ENCODE peak calls at places on chromosomes 5 and 9, in seven cellular contexts. X is HepG2, J is prostate gland, A is GM23338, E is sigmoid colon, F is SK-N-MC, Z is HCT116. M is an unnamed sample.

GRCh38 chr9:22454021-22454420 is 7.4 kb downstream of the DMRTA1 start:
- DNase-seq in X (no peak), J (no peak), A (no peak), E (no peak), F (no peak), Z (no peak), M (no peak)

GRCh38 chr5:178839319-178839704 is 20.4 kb upstream of the ZNF354B start:
- DNase-seq in X (peak), J (peak), A (peak), E (no peak), F (no peak), Z (peak), M (peak)

GRCh38 chr5:179793470-179794139 is at the start of gene LTC4S:
- DNase-seq in X (no peak), J (peak), A (no peak), E (peak), F (no peak), Z (no peak), M (peak)

GRCh38 chr5:137923856-137924255 is 34.6 kb downstream of the PKD2L2 start:
- DNase-seq in X (no peak), J (no peak), A (peak), E (no peak), F (no peak), Z (no peak), M (no peak)

GRCh38 chr9:125246261-125246667 is 5.1 kb upstream of the HSPA5 start:
- DNase-seq in X (no peak), J (no peak), A (no peak), E (no peak), F (no peak), Z (no peak), M (no peak)

GRCh38 chr5:84961903-84962302 is 577.2 kb upstream of the EDIL3 start:
- DNase-seq in X (no peak), J (no peak), A (no peak), E (no peak), F (no peak), Z (no peak), M (no peak)

GRCh38 chr9:121857941-121858340 is 206.5 kb downstream of the DAB2IP start:
- DNase-seq in X (no peak), J (no peak), A (no peak), E (no peak), F (no peak), Z (no peak), M (no peak)

GRCh38 chr5:98179791-98180755 is 593.4 kb upstream of the RGMB start:
- DNase-seq in X (no peak), J (no peak), A (no peak), E (no peak), F (no peak), Z (no peak), M (no peak)

GRCh38 chr9:123073441-123073840 is 40.0 kb downstream of the GPR21 start:
- DNase-seq in X (no peak), J (no peak), A (peak), E (no peak), F (no peak), Z (no peak), M (no peak)

GRCh38 chr9:33166263-33167083 is 663 bp downstream of the B4GALT1 start:
- DNase-seq in X (no peak), J (no peak), A (peak), E (peak), F (no peak), Z (no peak), M (no peak)

GRCh38 chr9:125886365-125886764 is 139.2 kb downstream of the PBX3 start:
- DNase-seq in X (no peak), J (no peak), A (no peak), E (no peak), F (no peak), Z (no peak), M (no peak)

GRCh38 chr5:102860035-102860434 is 104.9 kb downstream of the PAM start:
- DNase-seq in X (no peak), J (no peak), A (no peak), E (no peak), F (no peak), Z (no peak), M (no peak)

GRCh38 chr5:53017383-53017782 is 28.2 kb downstream of the ITGA2 start:
- DNase-seq in X (no peak), J (no peak), A (no peak), E (no peak), F (no peak), Z (no peak), M (no peak)

GRCh38 chr5:107893642-107894041 is 222.9 kb upstream of the EFNA5 start:
- DNase-seq in X (no peak), J (no peak), A (no peak), E (no peak), F (no peak), Z (peak), M (peak)

DNA sequence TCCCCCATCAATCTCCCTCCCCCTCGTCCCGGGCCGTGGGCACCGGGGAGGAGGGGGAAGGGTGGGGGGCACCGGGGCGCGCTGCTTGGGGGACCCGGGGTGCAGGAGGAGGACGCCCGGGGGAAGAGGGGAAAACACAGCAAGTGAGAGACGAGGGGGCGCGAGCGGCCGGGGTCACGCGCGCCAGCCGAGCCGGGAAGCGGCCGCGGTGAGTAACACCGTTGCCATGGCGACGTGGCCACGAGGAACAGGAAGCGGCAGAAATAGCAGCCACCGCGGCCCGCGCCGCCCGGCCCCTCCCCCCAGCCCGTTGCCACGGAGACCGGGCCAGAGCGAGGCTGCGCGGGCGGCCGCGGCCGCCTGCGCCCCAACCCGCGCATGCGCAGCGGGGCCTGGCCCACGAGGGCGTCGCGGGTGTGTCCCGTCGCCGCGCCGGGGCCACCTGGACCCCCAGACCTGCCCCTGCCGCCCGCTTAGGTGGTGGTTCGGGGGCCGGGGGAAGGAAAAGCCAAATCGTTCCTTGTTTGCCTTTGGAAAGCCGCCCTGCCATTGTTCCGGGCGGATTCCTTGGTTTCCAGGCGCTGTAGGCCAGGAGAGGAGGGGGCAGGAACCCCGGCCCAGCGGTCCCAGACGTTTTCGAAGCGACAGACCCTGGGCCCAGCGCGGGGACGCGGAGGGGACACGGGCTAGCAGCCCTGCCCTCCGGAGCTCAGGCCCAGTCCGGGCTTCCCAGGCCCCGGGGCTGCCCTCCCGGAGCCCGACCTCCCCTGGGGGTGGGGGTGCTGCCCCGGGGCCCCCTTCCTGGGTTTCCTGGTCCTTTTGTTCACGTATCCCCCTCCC is 207.1 kb downstream of the C9orf50 start:
- DNase-seq in X (peak), J (peak), A (peak), E (peak), F (no peak), Z (peak), M (peak)
- TF ChIP-seq POLR2AphosphoS5 in X (no peak), J (peak), A (peak), E (peak), F (peak), Z (peak), M (peak)

DNA sequence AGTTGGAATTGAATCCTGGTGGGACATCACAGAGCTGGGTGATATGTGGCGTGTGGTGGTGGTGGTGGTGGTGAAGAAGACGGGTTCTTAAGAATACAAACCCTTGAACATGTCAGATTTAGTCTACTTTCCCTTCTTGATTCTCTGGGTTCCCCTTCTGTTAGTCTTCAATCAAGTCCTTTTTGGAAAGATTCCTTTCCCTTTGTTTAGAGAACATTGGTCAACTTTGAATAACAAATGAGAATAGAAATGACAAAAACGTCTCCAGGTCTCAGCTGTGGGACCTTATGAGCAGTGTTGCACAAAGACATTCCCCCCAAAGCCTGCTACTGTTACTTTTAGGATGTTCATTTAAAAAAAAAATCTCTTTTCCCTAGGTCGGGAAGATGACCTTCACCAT is 46.3 kb downstream of the MAP1B start:
- DNase-seq in X (no peak), J (no peak), A (no peak), E (no peak), F (no peak), Z (no peak), M (no peak)
- H3K27ac ChIP-seq in X (no peak), J (no peak), A (no peak), E (peak), F (no peak), Z (no peak), M (no peak)

DNA sequence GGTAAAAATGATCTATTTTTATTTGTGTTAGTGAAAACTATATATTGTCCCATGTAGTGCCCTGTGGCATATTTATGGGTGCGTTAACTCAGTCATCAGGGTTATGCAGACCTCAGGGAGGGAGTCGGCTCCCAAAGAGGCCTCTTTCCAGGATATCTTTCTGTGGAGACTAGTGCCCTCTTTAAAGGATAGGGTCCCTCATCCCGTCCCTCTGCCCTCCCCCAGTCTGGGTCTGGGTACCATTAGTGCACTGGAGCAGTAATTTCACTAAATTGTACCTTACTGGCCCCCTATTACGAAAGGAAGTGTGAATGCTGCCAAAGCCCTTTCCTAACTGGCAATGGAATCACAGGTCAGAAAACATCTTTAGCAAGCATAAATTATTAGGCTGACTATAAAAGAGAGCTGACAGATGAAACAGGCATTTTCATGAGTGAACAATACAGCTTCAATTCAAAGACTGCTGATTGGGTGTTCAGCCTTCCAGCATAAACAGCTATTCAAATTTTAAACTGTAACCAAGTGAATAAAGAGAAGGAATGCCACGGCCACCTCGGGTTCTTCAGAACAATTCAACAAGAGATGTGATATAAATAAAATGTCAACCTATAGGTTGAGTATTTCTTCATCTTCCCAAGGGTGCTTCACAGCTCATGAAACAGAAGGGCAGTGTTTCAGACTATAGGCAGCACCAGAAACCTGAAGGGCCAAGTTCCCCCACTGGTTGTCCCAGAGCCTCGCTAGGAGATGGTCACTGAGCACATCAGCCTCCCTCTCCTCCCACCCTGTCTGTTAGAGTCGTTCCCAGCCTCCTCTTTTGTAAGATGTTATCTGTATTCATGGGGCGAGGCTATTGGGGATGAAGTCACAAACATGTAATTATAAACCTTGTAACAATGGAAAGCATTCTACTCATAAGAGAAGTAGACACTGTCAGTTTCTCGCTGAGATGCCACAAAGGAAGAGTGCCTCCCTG is 318.7 kb downstream of the TMEM161B start:
- DNase-seq in X (no peak), J (no peak), A (no peak), E (no peak), F (no peak), Z (no peak), M (no peak)
- TF ChIP-seq POLR2AphosphoS5 in X (no peak), J (no peak), A (no peak), E (no peak), F (no peak), Z (no peak), M (no peak)

GRCh38 chr5:142070000-142070399 is 38.6 kb upstream of the NDFIP1 start:
- DNase-seq in X (no peak), J (no peak), A (no peak), E (no peak), F (no peak), Z (no peak), M (no peak)
- H3K27ac ChIP-seq in X (no peak), J (no peak), A (no peak), E (no peak), F (no peak), Z (no peak), M (no peak)

GRCh38 chr9:136644343-136644592 is 18.4 kb upstream of the EGFL7 start:
- DNase-seq in X (no peak), J (no peak), A (no peak), E (peak), F (no peak), Z (no peak), M (no peak)

GRCh38 chr9:136644593-136645342 is 17.9 kb upstream of the EGFL7 start:
- DNase-seq in X (peak), J (peak), A (peak), E (peak), F (no peak), Z (peak), M (no peak)

GRCh38 chr9:136645343-136645902 is 17.3 kb upstream of the EGFL7 start:
- DNase-seq in X (no peak), J (no peak), A (no peak), E (no peak), F (no peak), Z (no peak), M (no peak)

GRCh38 chr9:136646827-136647711 is 15.6 kb upstream of the EGFL7 start:
- DNase-seq in X (no peak), J (no peak), A (no peak), E (no peak), F (no peak), Z (no peak), M (no peak)

GRCh38 chr9:136645903-136646754 is 16.6 kb upstream of the EGFL7 start:
- DNase-seq in X (peak), J (no peak), A (peak), E (no peak), F (no peak), Z (no peak), M (no peak)
- TF ChIP-seq POLR2AphosphoS5 in X (peak), J (no peak), A (no peak), E (peak), F (no peak), Z (no peak), M (no peak)

GRCh38 chr9:78023003-78023741 is 8.4 kb downstream of the GNAQ start:
- DNase-seq in X (peak), J (no peak), A (peak), E (no peak), F (no peak), Z (no peak), M (peak)
- H3K27ac ChIP-seq in X (peak), J (no peak), A (no peak), E (no peak), F (peak), Z (no peak), M (peak)

GRCh38 chr9:133236291-133237071 is 27.4 kb upstream of the OBP2B start:
- DNase-seq in X (no peak), J (no peak), A (no peak), E (peak), F (no peak), Z (no peak), M (no peak)
- TF ChIP-seq POLR2AphosphoS5 in X (no peak), J (no peak), A (no peak), E (no peak), F (no peak), Z (no peak), M (no peak)

GRCh38 chr9:136534396-136534795 is 11.5 kb downstream of the NOTCH1 start:
- DNase-seq in X (no peak), J (no peak), A (no peak), E (no peak), F (no peak), Z (no peak), M (no peak)

GRCh38 chr9:136535070-136535469 is 10.8 kb downstream of the NOTCH1 start:
- DNase-seq in X (no peak), J (no peak), A (no peak), E (no peak), F (no peak), Z (no peak), M (no peak)

GRCh38 chr9:136537411-136537810 is 8.4 kb downstream of the NOTCH1 start:
- DNase-seq in X (no peak), J (no peak), A (no peak), E (no peak), F (no peak), Z (no peak), M (no peak)

GRCh38 chr9:136536721-136537241 is 9.1 kb downstream of the NOTCH1 start:
- DNase-seq in X (no peak), J (no peak), A (peak), E (no peak), F (no peak), Z (no peak), M (no peak)

DNA sequence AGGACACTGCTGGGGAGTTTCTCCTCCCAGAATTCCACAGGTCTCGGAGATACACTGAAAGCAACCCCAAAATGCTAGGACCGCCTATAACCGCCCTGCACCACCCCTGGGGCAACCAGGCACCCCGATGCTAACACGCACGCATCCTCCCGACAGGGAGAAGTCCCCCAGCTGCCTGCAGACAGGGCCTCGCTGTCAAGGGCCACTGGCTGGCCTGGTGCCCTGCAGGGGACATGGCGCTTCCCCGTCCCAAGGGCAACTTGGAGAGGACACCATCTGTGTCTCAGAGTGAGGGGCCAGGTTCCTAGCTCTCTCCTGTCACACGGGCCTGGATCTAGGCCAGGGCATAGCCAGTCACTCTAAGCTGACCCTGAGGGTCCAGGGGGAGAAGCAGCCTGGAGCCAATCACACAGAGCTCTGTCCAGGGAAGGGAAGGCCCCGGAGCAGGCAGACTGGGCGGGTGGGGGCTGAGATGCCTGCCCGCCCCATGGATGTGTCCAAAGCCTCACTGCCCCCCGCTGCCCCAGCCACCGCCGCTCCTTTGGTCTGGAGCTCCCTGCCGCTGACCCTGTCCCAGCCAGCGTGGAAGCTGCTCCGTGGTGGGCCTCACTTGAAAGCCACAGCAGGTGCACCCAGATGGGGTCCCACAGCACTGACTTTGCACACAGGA is 9.7 kb downstream of the NOTCH1 start:
- DNase-seq in X (no peak), J (no peak), A (no peak), E (no peak), F (no peak), Z (no peak), M (no peak)
- H3K27ac ChIP-seq in X (no peak), J (no peak), A (no peak), E (no peak), F (no peak), Z (peak), M (no peak)

GRCh38 chr5:31366941-31367340 is 165.0 kb downstream of the DROSHA start:
- DNase-seq in X (no peak), J (no peak), A (no peak), E (no peak), F (no peak), Z (no peak), M (no peak)
- TF ChIP-seq POLR2AphosphoS5 in X (no peak), J (no peak), A (no peak), E (no peak), F (no peak), Z (no peak), M (no peak)

GRCh38 chr9:108534741-108535140 is 321.0 kb downstream of the ACTL7B start:
- DNase-seq in X (no peak), J (no peak), A (no peak), E (no peak), F (no peak), Z (peak), M (no peak)
- H3K27ac ChIP-seq in X (no peak), J (no peak), A (no peak), E (no peak), F (no peak), Z (no peak), M (no peak)